ENCODE peak calls at places on chromosome 5, in nine cellular contexts. One of them, this sample, is unnamed.

GRCh38 chr5:168672016-168672415 is 92.8 kb upstream of the PANK3 start:
- DNase-seq in spleen: peak; percentile 51
- DNase-seq in keratinocyte: no peak
- DNase-seq in SJSA1: no peak
- DNase-seq in mucosa of descending colon: no peak
- DNase-seq in GM23248: no peak
- DNase-seq in CD8-positive, alpha-beta T cell: no peak
- DNase-seq in A549: no peak
- DNase-seq in heart right ventricle: no peak
- DNase-seq in this sample: no peak

GRCh38 chr5:124892185-124892848 is 145.9 kb upstream of the ZNF608 start:
- DNase-seq in heart right ventricle: no peak
- DNase-seq in mucosa of descending colon: no peak
- DNase-seq in CD8-positive, alpha-beta T cell: no peak
- DNase-seq in keratinocyte: no peak
- DNase-seq in GM23248: no peak
- DNase-seq in A549: no peak
- DNase-seq in SJSA1: no peak
- DNase-seq in spleen: no peak
- DNase-seq in this sample: no peak

GRCh38 chr5:91072891-91073290 is 310.2 kb downstream of the ARRDC3 start:
- DNase-seq in CD8-positive, alpha-beta T cell: no peak
- DNase-seq in SJSA1: no peak
- DNase-seq in keratinocyte: no peak
- DNase-seq in mucosa of descending colon: no peak
- DNase-seq in A549: no peak
- DNase-seq in GM23248: peak; percentile 85
- DNase-seq in heart right ventricle: no peak
- DNase-seq in spleen: no peak
- DNase-seq in this sample: peak; percentile 7

GRCh38 chr5:38515648-38516047 is 40.8 kb downstream of the LIFR start:
- DNase-seq in keratinocyte: no peak
- DNase-seq in SJSA1: no peak
- DNase-seq in heart right ventricle: no peak
- DNase-seq in CD8-positive, alpha-beta T cell: no peak
- DNase-seq in spleen: no peak
- DNase-seq in A549: peak; percentile 29
- DNase-seq in mucosa of descending colon: no peak
- DNase-seq in GM23248: peak; percentile 43
- DNase-seq in this sample: peak; percentile 49

GRCh38 chr5:143664623-143665022 is 147.3 kb upstream of the HMHB1 start:
- DNase-seq in heart right ventricle: no peak
- DNase-seq in GM23248: no peak
- DNase-seq in A549: no peak
- DNase-seq in mucosa of descending colon: no peak
- DNase-seq in SJSA1: no peak
- DNase-seq in CD8-positive, alpha-beta T cell: no peak
- DNase-seq in keratinocyte: no peak
- DNase-seq in spleen: no peak
- DNase-seq in this sample: no peak

GRCh38 chr5:170266570-170267379 is 30.8 kb downstream of the LCP2 start:
- DNase-seq in spleen: no peak
- DNase-seq in heart right ventricle: no peak
- DNase-seq in keratinocyte: no peak
- DNase-seq in A549: no peak
- DNase-seq in SJSA1: no peak
- DNase-seq in CD8-positive, alpha-beta T cell: peak; percentile 77
- DNase-seq in GM23248: no peak
- DNase-seq in mucosa of descending colon: no peak
- DNase-seq in this sample: no peak

GRCh38 chr5:35803221-35803651 is 53.5 kb upstream of the IL7R start:
- DNase-seq in CD8-positive, alpha-beta T cell: no peak
- DNase-seq in SJSA1: no peak
- DNase-seq in heart right ventricle: peak; percentile 12
- DNase-seq in A549: no peak
- DNase-seq in GM23248: peak; percentile 87
- DNase-seq in keratinocyte: no peak
- DNase-seq in mucosa of descending colon: peak; percentile 26
- DNase-seq in spleen: no peak
- DNase-seq in this sample: peak; percentile 75

GRCh38 chr5:72467987-72468386 is 39.2 kb downstream of the ZNF366 start:
- DNase-seq in SJSA1: no peak
- DNase-seq in A549: no peak
- DNase-seq in keratinocyte: peak; percentile 48
- DNase-seq in spleen: no peak
- DNase-seq in mucosa of descending colon: no peak
- DNase-seq in GM23248: peak; percentile 78
- DNase-seq in heart right ventricle: no peak
- DNase-seq in CD8-positive, alpha-beta T cell: no peak
- DNase-seq in this sample: no peak

GRCh38 chr5:112228672-112229071 is 190.4 kb downstream of the EPB41L4A start:
- DNase-seq in A549: peak; percentile 90
- DNase-seq in keratinocyte: peak; percentile 30
- DNase-seq in heart right ventricle: peak; percentile 82
- DNase-seq in spleen: no peak
- DNase-seq in GM23248: peak; percentile 53
- DNase-seq in mucosa of descending colon: peak; percentile 87
- DNase-seq in SJSA1: no peak
- DNase-seq in CD8-positive, alpha-beta T cell: no peak
- DNase-seq in this sample: peak; percentile 35

GRCh38 chr5:95953026-95953425 is 8.6 kb downstream of the ELL2 start:
- DNase-seq in GM23248: peak; percentile 45
- DNase-seq in keratinocyte: no peak
- DNase-seq in mucosa of descending colon: no peak
- DNase-seq in heart right ventricle: no peak
- DNase-seq in SJSA1: no peak
- DNase-seq in CD8-positive, alpha-beta T cell: no peak
- DNase-seq in spleen: no peak
- DNase-seq in A549: no peak
- DNase-seq in this sample: no peak

GRCh38 chr5:41754857-41755256 is 115.4 kb downstream of the OXCT1 start:
- DNase-seq in SJSA1: no peak
- DNase-seq in CD8-positive, alpha-beta T cell: no peak
- DNase-seq in mucosa of descending colon: peak; percentile 12
- DNase-seq in A549: no peak
- DNase-seq in spleen: no peak
- DNase-seq in keratinocyte: no peak
- DNase-seq in GM23248: no peak
- DNase-seq in heart right ventricle: no peak
- DNase-seq in this sample: no peak

GRCh38 chr5:122306461-122306860 is 5.6 kb upstream of the SNCAIP start:
- DNase-seq in GM23248: no peak
- DNase-seq in CD8-positive, alpha-beta T cell: no peak
- DNase-seq in SJSA1: no peak
- DNase-seq in mucosa of descending colon: no peak
- DNase-seq in heart right ventricle: no peak
- DNase-seq in spleen: no peak
- DNase-seq in A549: no peak
- DNase-seq in keratinocyte: no peak
- DNase-seq in this sample: peak; percentile 8

GRCh38 chr5:14161825-14162556 is 18.8 kb downstream of the TRIO start:
- DNase-seq in GM23248: no peak
- DNase-seq in spleen: no peak
- DNase-seq in heart right ventricle: no peak
- DNase-seq in A549: no peak
- DNase-seq in mucosa of descending colon: no peak
- DNase-seq in keratinocyte: no peak
- DNase-seq in CD8-positive, alpha-beta T cell: no peak
- DNase-seq in SJSA1: no peak
- DNase-seq in this sample: no peak

GRCh38 chr5:179272326-179273073 is 72.8 kb downstream of the ADAMTS2 start:
- DNase-seq in mucosa of descending colon: no peak
- DNase-seq in heart right ventricle: no peak
- DNase-seq in A549: no peak
- DNase-seq in spleen: peak; percentile 67
- DNase-seq in SJSA1: no peak
- DNase-seq in GM23248: no peak
- DNase-seq in CD8-positive, alpha-beta T cell: no peak
- DNase-seq in keratinocyte: no peak
- DNase-seq in this sample: no peak

GRCh38 chr5:179273074-179273435 is 72.2 kb downstream of the ADAMTS2 start:
- DNase-seq in A549: no peak
- DNase-seq in spleen: no peak
- DNase-seq in SJSA1: no peak
- DNase-seq in GM23248: no peak
- DNase-seq in keratinocyte: no peak
- DNase-seq in CD8-positive, alpha-beta T cell: no peak
- DNase-seq in mucosa of descending colon: no peak
- DNase-seq in heart right ventricle: no peak
- DNase-seq in this sample: no peak

GRCh38 chr5:179271301-179271650 is 74.0 kb downstream of the ADAMTS2 start:
- DNase-seq in spleen: peak; percentile 63
- DNase-seq in mucosa of descending colon: no peak
- DNase-seq in keratinocyte: no peak
- DNase-seq in CD8-positive, alpha-beta T cell: no peak
- DNase-seq in SJSA1: no peak
- DNase-seq in heart right ventricle: no peak
- DNase-seq in A549: no peak
- DNase-seq in GM23248: no peak
- DNase-seq in this sample: no peak

GRCh38 chr5:179270581-179271300 is 74.5 kb downstream of the ADAMTS2 start:
- DNase-seq in heart right ventricle: no peak
- DNase-seq in spleen: peak; percentile 68
- DNase-seq in keratinocyte: no peak
- DNase-seq in mucosa of descending colon: no peak
- DNase-seq in CD8-positive, alpha-beta T cell: no peak
- DNase-seq in A549: no peak
- DNase-seq in SJSA1: no peak
- DNase-seq in GM23248: peak; percentile 76
- DNase-seq in this sample: no peak

GRCh38 chr5:179271821-179272325 is 73.4 kb downstream of the ADAMTS2 start:
- DNase-seq in SJSA1: no peak
- DNase-seq in keratinocyte: no peak
- DNase-seq in heart right ventricle: no peak
- DNase-seq in spleen: peak; percentile 58
- DNase-seq in A549: no peak
- DNase-seq in mucosa of descending colon: no peak
- DNase-seq in GM23248: no peak
- DNase-seq in CD8-positive, alpha-beta T cell: no peak
- DNase-seq in this sample: no peak
- H3K4me1 ChIP-seq in SJSA1: peaks cover 15% of the 10 kb centered on the region
- H3K4me1 ChIP-seq in keratinocyte: no peaks in the 10 kb centered on the region
- H3K4me1 ChIP-seq in heart right ventricle: peaks cover 2% of the 10 kb centered on the region
- H3K4me1 ChIP-seq in spleen: peaks cover 81% of the 10 kb centered on the region
- H3K4me1 ChIP-seq in A549: no peaks in the 10 kb centered on the region
- H3K4me1 ChIP-seq in mucosa of descending colon: no peaks in the 10 kb centered on the region
- H3K4me1 ChIP-seq in GM23248: peaks cover 72% of the 10 kb centered on the region
- H3K4me1 ChIP-seq in CD8-positive, alpha-beta T cell: no peaks in the 10 kb centered on the region
- H3K4me1 ChIP-seq in this sample: peaks cover 40% of the 10 kb centered on the region

DNA sequence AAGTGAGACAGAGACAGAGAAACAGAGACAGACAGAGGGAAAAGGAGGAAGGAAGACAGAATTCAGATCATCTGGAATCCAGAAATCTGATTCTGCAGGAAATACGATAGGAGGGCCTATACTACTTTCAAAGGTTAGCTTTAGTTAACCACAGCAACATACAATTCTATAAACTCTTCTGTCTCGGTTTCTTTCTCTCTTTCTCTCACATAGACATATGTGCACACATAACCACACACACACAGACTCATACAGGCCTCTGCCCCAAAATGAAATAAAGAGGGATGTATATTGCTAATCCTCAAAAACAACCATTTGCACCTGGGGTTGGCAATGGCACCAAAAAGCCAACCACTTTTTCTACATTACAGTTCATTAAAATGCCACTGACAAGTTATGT is 372.1 kb upstream of the CCNH start:
- DNase-seq in SJSA1: no peak
- DNase-seq in CD8-positive, alpha-beta T cell: no peak
- DNase-seq in heart right ventricle: no peak
- DNase-seq in spleen: no peak
- DNase-seq in GM23248: no peak
- DNase-seq in mucosa of descending colon: no peak
- DNase-seq in keratinocyte: no peak
- DNase-seq in A549: no peak
- DNase-seq in this sample: no peak
- H3K4me1 ChIP-seq in SJSA1: no peaks in the 10 kb centered on the region
- H3K4me1 ChIP-seq in CD8-positive, alpha-beta T cell: no peaks in the 10 kb centered on the region
- H3K4me1 ChIP-seq in heart right ventricle: no peaks in the 10 kb centered on the region
- H3K4me1 ChIP-seq in spleen: peaks cover 6% of the 10 kb centered on the region
- H3K4me1 ChIP-seq in GM23248: no peaks in the 10 kb centered on the region
- H3K4me1 ChIP-seq in mucosa of descending colon: no peaks in the 10 kb centered on the region
- H3K4me1 ChIP-seq in keratinocyte: no peaks in the 10 kb centered on the region
- H3K4me1 ChIP-seq in A549: no peaks in the 10 kb centered on the region
- H3K4me1 ChIP-seq in this sample: no peaks in the 10 kb centered on the region

DNA sequence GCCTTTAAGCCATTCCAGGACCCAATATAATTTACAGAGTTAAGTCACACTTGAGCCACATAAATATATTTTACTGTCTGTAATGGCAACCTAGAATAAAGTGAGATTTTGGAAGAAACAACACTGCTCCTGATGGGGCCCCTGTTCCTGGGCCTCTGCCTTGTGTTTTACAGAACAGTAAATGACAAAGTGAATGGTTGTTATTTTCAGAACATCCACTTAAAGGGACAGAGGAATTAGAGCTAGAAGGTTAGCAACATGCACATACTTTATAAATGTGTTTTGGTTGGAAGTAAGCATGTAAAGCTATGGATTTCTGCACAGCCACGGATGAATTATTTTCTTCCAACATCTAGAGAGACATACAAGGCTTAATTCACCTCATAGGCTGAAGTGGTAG is 3.6 kb downstream of the PTGER4 start:
- DNase-seq in spleen: no peak
- DNase-seq in GM23248: no peak
- DNase-seq in CD8-positive, alpha-beta T cell: no peak
- DNase-seq in SJSA1: no peak
- DNase-seq in mucosa of descending colon: no peak
- DNase-seq in A549: no peak
- DNase-seq in keratinocyte: no peak
- DNase-seq in heart right ventricle: no peak
- DNase-seq in this sample: no peak
- H3K4me1 ChIP-seq in spleen: peaks cover 94% of the 10 kb centered on the region
- H3K4me1 ChIP-seq in GM23248: peaks cover 17% of the 10 kb centered on the region
- H3K4me1 ChIP-seq in CD8-positive, alpha-beta T cell: peaks cover 34% of the 10 kb centered on the region
- H3K4me1 ChIP-seq in SJSA1: peaks cover 63% of the 10 kb centered on the region
- H3K4me1 ChIP-seq in mucosa of descending colon: peaks cover 11% of the 10 kb centered on the region
- H3K4me1 ChIP-seq in A549: peaks cover 9% of the 10 kb centered on the region
- H3K4me1 ChIP-seq in keratinocyte: peaks cover 52% of the 10 kb centered on the region
- H3K4me1 ChIP-seq in heart right ventricle: no peaks in the 10 kb centered on the region
- H3K4me1 ChIP-seq in this sample: peaks cover 16% of the 10 kb centered on the region

DNA sequence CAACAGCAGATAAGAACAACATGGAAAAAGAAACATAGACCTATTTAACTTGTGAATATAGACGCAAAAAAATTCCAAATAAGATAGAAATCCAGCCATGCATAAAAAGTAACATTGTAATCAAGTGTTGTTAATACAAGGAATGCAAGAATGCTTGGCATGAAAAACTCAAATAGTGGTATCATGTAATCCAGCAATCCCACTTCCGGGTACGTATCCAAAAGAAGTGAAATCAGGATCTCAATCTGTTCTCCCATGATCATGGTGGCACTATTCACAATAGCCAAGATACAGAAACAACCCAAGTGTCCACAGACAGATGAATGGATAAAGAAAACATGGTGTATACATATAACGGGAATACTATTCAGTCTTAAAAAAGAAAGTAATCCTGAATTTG is 437.4 kb downstream of the ARHGEF28 start:
- DNase-seq in heart right ventricle: no peak
- DNase-seq in A549: no peak
- DNase-seq in mucosa of descending colon: no peak
- DNase-seq in spleen: no peak
- DNase-seq in CD8-positive, alpha-beta T cell: no peak
- DNase-seq in keratinocyte: no peak
- DNase-seq in GM23248: no peak
- DNase-seq in SJSA1: peak; percentile 89
- DNase-seq in this sample: no peak
- H3K4me1 ChIP-seq in heart right ventricle: no peaks in the 10 kb centered on the region
- H3K4me1 ChIP-seq in A549: peaks cover 13% of the 10 kb centered on the region
- H3K4me1 ChIP-seq in mucosa of descending colon: no peaks in the 10 kb centered on the region
- H3K4me1 ChIP-seq in spleen: no peaks in the 10 kb centered on the region
- H3K4me1 ChIP-seq in CD8-positive, alpha-beta T cell: no peaks in the 10 kb centered on the region
- H3K4me1 ChIP-seq in keratinocyte: peaks cover 21% of the 10 kb centered on the region
- H3K4me1 ChIP-seq in GM23248: peaks cover 20% of the 10 kb centered on the region
- H3K4me1 ChIP-seq in SJSA1: peaks cover 36% of the 10 kb centered on the region
- H3K4me1 ChIP-seq in this sample: peaks cover 16% of the 10 kb centered on the region